ENCODE peak calls at places on chromosomes 12 and 14, in nine cellular contexts. D is GM10248; G is activated CD4-positive, alpha-beta T cell treated with anti-CD3 and anti-CD28 coated beads, Interleukin-2, amount 50 U/mL, for 24 hours; Z is CD8-positive, alpha-beta memory T cell; T is cardiac fibroblast; S is cardiac muscle cell; F is amniotic stem cell; E is retina; P is GM23248. X is an unnamed sample.

GRCh38 chr14:41476526-41476925 is 130.2 kb upstream of the LRFN5 start:
- DNase-seq in D (no peak), G (no peak), Z (no peak), T (no peak), S (no peak), F (no peak), E (no peak), P (peak), X (no peak)

GRCh38 chr12:91388573-91388972 is 206.0 kb upstream of the DCN start:
- DNase-seq in D (no peak), G (no peak), Z (no peak), T (no peak), S (no peak), F (no peak), E (peak), P (no peak), X (no peak)

GRCh38 chr14:34354556-34354955 is 107.5 kb downstream of the SPTSSA start:
- DNase-seq in D (no peak), G (no peak), Z (no peak), T (no peak), S (no peak), F (no peak), E (no peak), P (no peak), X (no peak)

GRCh38 chr12:31859232-31859977 is 99.8 kb upstream of the RESF1 start:
- DNase-seq in D (peak), G (no peak), Z (no peak), T (no peak), S (no peak), F (no peak), E (no peak), P (no peak), X (no peak)

GRCh38 chr14:32932921-32933622 is 5.6 kb upstream of the NPAS3 start:
- DNase-seq in D (no peak), G (no peak), Z (no peak), T (no peak), S (peak), F (no peak), E (peak), P (no peak), X (peak)

GRCh38 chr12:129102233-129102632 is 249.0 kb downstream of the GLT1D1 start:
- DNase-seq in D (no peak), G (no peak), Z (no peak), T (no peak), S (no peak), F (no peak), E (no peak), P (no peak), X (no peak)

GRCh38 chr12:75704664-75705063 is 193.3 kb upstream of the KRR1 start:
- DNase-seq in D (no peak), G (no peak), Z (no peak), T (peak), S (no peak), F (no peak), E (no peak), P (no peak), X (no peak)

GRCh38 chr12:4825139-4825858 is 84.4 kb upstream of the KCNA1 start:
- DNase-seq in D (no peak), G (no peak), Z (no peak), T (no peak), S (no peak), F (no peak), E (no peak), P (no peak), X (no peak)

GRCh38 chr12:105257321-105257728 is 21.4 kb upstream of the APPL2 start:
- DNase-seq in D (no peak), G (no peak), Z (no peak), T (peak), S (no peak), F (no peak), E (no peak), P (peak), X (no peak)

GRCh38 chr14:95463173-95463901 is 53.1 kb downstream of the SYNE3 start:
- DNase-seq in D (no peak), G (no peak), Z (peak), T (no peak), S (no peak), F (no peak), E (no peak), P (no peak), X (no peak)

GRCh38 chr12:10968765-10969456 is 17.8 kb downstream of the TAS2R50 start:
- DNase-seq in D (no peak), G (no peak), Z (no peak), T (peak), S (no peak), F (no peak), E (no peak), P (peak), X (no peak)

GRCh38 chr12:116423053-116423452 is 136.1 kb upstream of the MAP1LC3B2 start:
- DNase-seq in D (no peak), G (no peak), Z (no peak), T (peak), S (peak), F (peak), E (no peak), P (peak), X (no peak)

GRCh38 chr14:36773558-36773957 is 111.9 kb downstream of the PAX9 start:
- DNase-seq in D (no peak), G (no peak), Z (no peak), T (peak), S (no peak), F (no peak), E (no peak), P (peak), X (no peak)

X was measured in neuronal stem cell.